ENCODE peak calls at places on chromosome 5, in four cellular contexts. I is K562, E is GM12892, S is HepG2. A is an unnamed sample.

GRCh38 chr5:38780316-38780715 is 65.5 kb upstream of the OSMR start:
- DNase-seq in I (no peak), E (no peak), S (no peak), A (no peak)

GRCh38 chr5:79934681-79935080 is 56.4 kb downstream of the MTX3 start:
- DNase-seq in I (no peak), E (no peak), S (no peak), A (no peak)

GRCh38 chr5:140262221-140262620 is 40.7 kb downstream of the PFDN1 start:
- DNase-seq in I (no peak), E (no peak), S (no peak), A (no peak)

GRCh38 chr5:40983781-40984180 is 74.5 kb downstream of the C7 start:
- DNase-seq in I (no peak), E (no peak), S (no peak), A (no peak)

GRCh38 chr5:31889131-31889561 is 250.2 kb downstream of the PDZD2 start:
- DNase-seq in I (no peak), E (no peak), S (no peak), A (no peak)

GRCh38 chr5:54836959-54837534 is 148.3 kb downstream of the ESM1 start:
- DNase-seq in I (no peak), E (no peak), S (no peak), A (no peak)

GRCh38 chr5:179266291-179267070 is 78.8 kb downstream of the ADAMTS2 start:
- DNase-seq in I (no peak), E (no peak), S (no peak), A (no peak)

GRCh38 chr5:2640717-2641116 is 110.8 kb downstream of the IRX2 start:
- DNase-seq in I (no peak), E (no peak), S (no peak), A (no peak)

GRCh38 chr5:135729582-135729879 is 104.9 kb upstream of the SLC25A48 start:
- DNase-seq in I (no peak), E (no peak), S (no peak), A (no peak)

GRCh38 chr5:111735829-111736228 is 21.2 kb downstream of the NREP start:
- DNase-seq in I (no peak), E (no peak), S (no peak), A (no peak)

GRCh38 chr5:2705861-2706260 is 45.6 kb downstream of the IRX2 start:
- DNase-seq in I (no peak), E (no peak), S (no peak), A (no peak)

GRCh38 chr5:139668064-139668880 is 20.1 kb downstream of the CXXC5 start:
- DNase-seq in I (peak), E (peak), S (no peak), A (no peak)

GRCh38 chr5:138969323-138970013 is 94.3 kb upstream of the LRRTM2 start:
- DNase-seq in I (no peak), E (no peak), S (no peak), A (no peak)

GRCh38 chr5:1388383-1388967 is 43.6 kb upstream of the CLPTM1L start:
- DNase-seq in I (no peak), E (no peak), S (no peak), A (no peak)

GRCh38 chr5:176538505-176538806 is 1.3 kb upstream of the RNF44 start:
- DNase-seq in I (no peak), E (no peak), S (no peak), A (no peak)

GRCh38 chr5:4113426-4113825 is 517.8 kb downstream of the IRX1 start:
- DNase-seq in I (no peak), E (no peak), S (no peak), A (no peak)

DNA sequence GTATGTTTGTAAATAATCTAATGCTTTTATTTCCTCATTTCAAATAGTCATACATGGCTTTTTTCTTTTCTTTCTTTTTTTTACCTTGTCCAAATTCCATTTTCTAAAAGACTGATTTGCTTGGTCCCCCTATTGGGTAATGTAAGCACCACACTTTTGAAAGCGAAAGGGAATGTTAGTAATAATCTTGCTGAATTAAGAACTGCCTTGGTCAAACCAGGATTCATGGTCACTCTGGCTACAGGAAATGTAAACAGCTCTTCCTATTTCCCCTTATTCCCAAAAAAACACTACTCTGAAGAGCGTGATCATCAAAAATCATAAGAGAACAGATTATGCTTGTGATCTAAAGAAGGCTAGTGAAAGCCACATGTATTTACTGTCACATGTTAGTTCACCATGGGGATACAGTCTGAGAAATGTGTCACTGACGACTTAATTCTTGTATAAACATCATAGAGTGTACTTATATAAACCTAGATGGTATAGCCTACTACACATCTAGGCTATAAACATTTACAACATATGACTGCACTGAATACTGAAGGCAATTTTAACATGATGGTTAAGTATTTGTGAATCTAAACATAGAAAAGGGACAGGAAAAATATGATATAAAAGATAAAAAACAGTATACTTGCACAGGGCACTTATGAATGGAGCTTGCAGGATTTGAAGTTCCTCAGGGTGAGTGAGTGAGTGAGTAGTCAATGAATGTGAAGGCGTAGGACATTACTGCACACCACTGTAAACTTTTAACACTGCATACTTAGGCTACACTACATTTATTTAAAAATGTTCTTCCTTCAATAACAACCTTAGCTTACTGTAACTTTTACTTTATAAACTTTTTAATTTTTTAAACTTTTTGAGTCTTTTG is 75.3 kb downstream of the HMGCR start:
- DNase-seq in I (no peak), E (no peak), S (no peak), A (no peak)
- TF ChIP-seq TAF1 in I (no peak), E (no peak), S (no peak), A (no peak)

DNA sequence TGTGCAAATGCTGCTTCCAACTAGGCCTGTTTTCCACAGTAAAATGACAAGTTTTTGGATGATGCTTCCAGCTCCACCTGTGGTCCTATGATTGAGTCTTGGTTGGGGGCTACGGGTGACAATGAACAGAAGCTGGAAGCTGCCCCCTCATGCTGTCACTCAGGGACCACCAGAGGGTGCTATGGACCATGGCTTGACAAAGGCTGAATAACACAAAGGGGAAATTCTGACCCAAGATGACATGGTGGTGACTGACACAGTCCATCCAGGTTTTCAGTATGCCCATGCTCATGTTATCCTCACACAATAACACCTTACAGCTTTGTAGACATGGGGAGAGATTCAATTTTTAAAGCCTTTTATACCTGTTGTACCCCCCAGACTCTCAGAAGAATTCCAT is 23.9 kb upstream of the SAP30L start:
- DNase-seq in I (peak), E (no peak), S (peak), A (no peak)
- TF ChIP-seq TAF1 in I (no peak), E (no peak), S (no peak), A (no peak)

DNA sequence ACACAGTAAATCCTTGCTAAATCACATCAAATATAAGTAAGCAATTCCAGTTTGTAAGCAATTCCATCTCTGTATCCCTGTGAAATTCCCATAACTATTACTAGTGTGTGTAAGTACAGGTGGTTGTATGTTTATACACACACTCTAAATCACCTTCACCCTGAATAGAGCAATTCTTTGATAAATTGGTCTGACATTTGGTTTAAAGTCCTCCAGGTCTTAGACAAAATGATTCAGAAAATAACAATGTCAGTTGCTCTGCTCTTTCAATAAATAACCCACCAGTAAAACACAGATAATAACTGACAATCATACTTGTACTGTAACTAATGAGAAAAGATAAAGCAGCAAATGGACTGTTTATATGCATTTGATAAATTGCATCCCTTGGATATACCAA is 226.3 kb downstream of the SPOCK1 start:
- DNase-seq in I (no peak), E (no peak), S (no peak), A (no peak)
- TF ChIP-seq TAF1 in I (no peak), E (no peak), S (no peak), A (no peak)

GRCh38 chr5:158284242-158284641 is 425.3 kb upstream of the CLINT1 start:
- DNase-seq in I (no peak), E (no peak), S (no peak), A (no peak)

GRCh38 chr5:158283341-158283740 is 424.4 kb upstream of the CLINT1 start:
- DNase-seq in I (no peak), E (no peak), S (no peak), A (no peak)

GRCh38 chr5:158286827-158287226 is 427.9 kb upstream of the CLINT1 start:
- DNase-seq in I (peak), E (no peak), S (no peak), A (no peak)

GRCh38 chr5:158287643-158288228 is 428.8 kb upstream of the CLINT1 start:
- DNase-seq in I (no peak), E (no peak), S (no peak), A (no peak)

GRCh38 chr5:158285771-158286170 is 426.8 kb upstream of the CLINT1 start:
- DNase-seq in I (no peak), E (no peak), S (no peak), A (no peak)
- TF ChIP-seq TAF1 in I (no peak), E (no peak), S (no peak), A (no peak)

GRCh38 chr5:66642538-66642937 is 46.3 kb downstream of the MAST4 start:
- DNase-seq in I (no peak), E (no peak), S (no peak), A (no peak)

GRCh38 chr5:66646570-66646969 is 50.4 kb downstream of the MAST4 start:
- DNase-seq in I (no peak), E (no peak), S (no peak), A (no peak)

GRCh38 chr5:66645039-66645438 is 48.8 kb downstream of the MAST4 start:
- DNase-seq in I (no peak), E (no peak), S (no peak), A (no peak)

GRCh38 chr5:66643383-66643782 is 47.2 kb downstream of the MAST4 start:
- DNase-seq in I (no peak), E (no peak), S (no peak), A (no peak)

DNA sequence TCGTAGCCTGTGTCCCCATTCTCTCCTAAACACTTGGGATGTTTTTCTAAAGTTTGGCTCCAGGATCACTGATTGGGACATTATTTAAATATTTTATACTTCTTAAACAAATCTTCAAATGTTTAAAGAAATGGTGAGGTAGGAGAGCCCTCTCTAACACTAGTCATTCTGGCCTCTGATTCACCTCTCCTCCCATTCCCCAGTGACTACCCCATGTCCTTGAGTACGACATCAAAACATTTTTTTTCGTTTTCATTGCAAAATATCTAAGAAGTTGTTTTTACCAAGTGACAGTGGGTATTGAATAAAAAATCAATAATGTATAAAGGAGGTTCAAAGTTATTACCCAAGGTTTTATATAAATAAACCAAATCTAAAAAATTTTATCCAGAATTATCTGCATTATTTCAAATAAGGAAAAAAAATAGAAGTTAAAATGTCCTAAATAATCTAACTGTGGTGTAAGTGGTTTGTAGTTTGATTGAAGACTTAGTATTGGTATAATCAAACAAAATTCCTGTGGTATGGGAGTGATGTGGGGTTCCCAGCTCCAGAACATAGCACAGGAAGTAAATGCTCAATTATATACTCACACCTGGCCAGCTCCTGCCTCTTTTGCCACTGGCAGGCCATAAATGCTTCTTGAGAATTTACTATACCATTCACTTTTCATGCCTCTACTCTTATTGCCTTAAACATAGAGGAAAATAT is 51.1 kb downstream of the MAST4 start:
- DNase-seq in I (no peak), E (no peak), S (no peak), A (no peak)
- TF ChIP-seq TAF1 in I (no peak), E (no peak), S (no peak), A (no peak)

GRCh38 chr5:163569284-163569683 is 63.9 kb downstream of the MAT2B start:
- DNase-seq in I (no peak), E (no peak), S (no peak), A (no peak)
- TF ChIP-seq TAF1 in I (no peak), E (no peak), S (no peak), A (no peak)

DNA sequence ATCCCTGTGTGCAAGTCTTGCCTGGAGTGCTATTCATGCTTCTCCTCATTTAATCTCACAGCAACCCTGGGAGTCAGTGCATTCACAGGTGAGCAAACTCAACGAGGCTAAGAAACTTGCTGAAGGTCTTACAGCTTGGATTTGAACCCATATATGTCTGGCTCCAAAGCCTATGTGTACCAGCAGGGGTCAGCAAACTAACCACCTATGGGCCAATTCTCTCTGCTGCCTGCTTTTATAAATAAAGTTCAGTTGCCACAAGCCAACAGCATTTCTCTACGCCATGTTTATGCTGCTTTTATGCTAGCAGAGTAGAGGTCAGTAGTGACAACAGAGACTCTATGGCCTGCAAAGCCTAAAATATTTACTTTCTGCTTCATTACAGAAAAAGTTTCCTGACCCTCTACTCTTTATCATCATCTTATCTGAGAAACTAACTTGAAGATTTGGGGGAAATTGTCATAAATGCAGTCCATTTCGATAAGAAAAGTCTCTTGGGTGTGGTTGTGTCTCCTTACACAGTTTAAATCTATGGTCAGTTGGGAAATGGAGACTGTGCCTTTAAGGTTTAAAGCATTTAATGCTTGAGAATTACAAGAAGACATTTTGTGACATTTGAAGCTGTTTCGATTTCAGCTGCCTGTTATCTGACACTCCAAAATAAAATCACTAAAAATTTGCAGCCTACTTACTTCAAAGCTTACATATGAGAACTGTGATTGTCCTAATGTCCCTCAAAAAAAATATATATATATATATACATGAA is 137.7 kb downstream of the PRELID2 start:
- DNase-seq in I (peak), E (no peak), S (peak), A (peak)
- TF ChIP-seq TAF1 in I (no peak), E (no peak), S (no peak), A (no peak)

GRCh38 chr5:159459951-159460538 is 129.8 kb upstream of the IL12B start:
- DNase-seq in I (no peak), E (no peak), S (no peak), A (no peak)

GRCh38 chr5:159456261-159456660 is 126.0 kb upstream of the IL12B start:
- DNase-seq in I (no peak), E (no peak), S (no peak), A (no peak)

GRCh38 chr5:159456722-159457462 is 126.6 kb upstream of the IL12B start:
- DNase-seq in I (no peak), E (peak), S (no peak), A (peak)

GRCh38 chr5:159459132-159459627 is 128.9 kb upstream of the IL12B start:
- DNase-seq in I (no peak), E (no peak), S (no peak), A (no peak)

GRCh38 chr5:159458217-159458711 is 128.0 kb upstream of the IL12B start:
- DNase-seq in I (no peak), E (no peak), S (no peak), A (no peak)
- TF ChIP-seq TAF1 in I (no peak), E (no peak), S (no peak), A (peak)

GRCh38 chr5:36006161-36006560 is 15.0 kb upstream of the UGT3A1 start:
- DNase-seq in I (no peak), E (no peak), S (no peak), A (no peak)

GRCh38 chr5:35999547-35999946 is 8.4 kb upstream of the UGT3A1 start:
- DNase-seq in I (no peak), E (no peak), S (no peak), A (no peak)

GRCh38 chr5:36001032-36001431 is 9.8 kb upstream of the UGT3A1 start:
- DNase-seq in I (no peak), E (no peak), S (no peak), A (no peak)
- TF ChIP-seq TAF1 in I (no peak), E (no peak), S (no peak), A (no peak)

A was measured in GM12891.